ENCODE peak calls at places on chromosomes 11 and 22, in nine cellular contexts. Z is activated B cell treated with CpG ODN at 0.5 μM for 24 hours, B is epithelial cell of proximal tubule, P is cardiac fibroblast, K is H1, M is neural crest cell, J is fibroblast of pulmonary artery, E is fibroblast of villous mesenchyme, U is heart left ventricle. H is an unnamed sample.

GRCh38 chr22:21641417-21641794 is 696 bp upstream of the SDF2L1 start:
- DNase-seq in Z (no peak), B (peak; percentile 25), P (peak; percentile 65), K (peak; percentile 59), M (peak; percentile 57), J (peak; percentile 62), E (peak; percentile 66), U (no peak), H (no peak)

GRCh38 chr22:25051073-25051472 is 98.6 kb downstream of the KIAA1671 start:
- DNase-seq in Z (no peak), B (no peak), P (no peak), K (peak; percentile 59), M (no peak), J (no peak), E (no peak), U (no peak), H (no peak)

GRCh38 chr11:82675838-82676237 is 57.8 kb downstream of the FAM181B start:
- DNase-seq in Z (no peak), B (no peak), P (no peak), K (peak; percentile 50), M (no peak), J (no peak), E (no peak), U (no peak), H (no peak)

GRCh38 chr11:45146072-45147016 is at the start of gene PRDM11:
- DNase-seq in Z (no peak), B (no peak), P (peak; percentile 86), K (peak; percentile 65), M (peak; percentile 46), J (peak; percentile 79), E (peak; percentile 74), U (peak; percentile 46), H (peak; percentile 36)

GRCh38 chr22:44828193-44828592 is 75.8 kb downstream of the ARHGAP8 start:
- DNase-seq in Z (no peak), B (no peak), P (no peak), K (peak; percentile 88), M (peak; percentile 57), J (no peak), E (no peak), U (no peak), H (no peak)

GRCh38 chr11:123061403-123062157 is at the start of gene HSPA8:
- DNase-seq in Z (no peak), B (no peak), P (peak; percentile 70), K (no peak), M (no peak), J (peak; percentile 71), E (peak; percentile 74), U (peak; percentile 72), H (peak; percentile 24)

GRCh38 chr11:75627879-75628668 is 40.8 kb downstream of the MAP6 start:
- DNase-seq in Z (no peak), B (no peak), P (peak; percentile 7), K (no peak), M (no peak), J (peak; percentile 45), E (peak; percentile 18), U (no peak), H (no peak)

GRCh38 chr11:46916251-46916650 is 2.1 kb downstream of the LRP4 start:
- DNase-seq in Z (no peak), B (no peak), P (no peak), K (no peak), M (no peak), J (no peak), E (no peak), U (no peak), H (no peak)

GRCh38 chr22:46390652-46391301 is 55.3 kb downstream of the TRMU start:
- DNase-seq in Z (no peak), B (no peak), P (peak; percentile 69), K (no peak), M (no peak), J (peak; percentile 52), E (peak; percentile 52), U (peak; percentile 63), H (no peak)

GRCh38 chr11:47406896-47407745 is 1.3 kb upstream of the SLC39A13 start:
- DNase-seq in Z (no peak), B (no peak), P (peak; percentile 45), K (no peak), M (no peak), J (peak; percentile 41), E (peak; percentile 35), U (no peak), H (no peak)

GRCh38 chr11:2460540-2461252 is 15.9 kb downstream of the KCNQ1 start:
- DNase-seq in Z (no peak), B (no peak), P (no peak), K (peak; percentile 37), M (no peak), J (no peak), E (no peak), U (no peak), H (no peak)

GRCh38 chr22:37259540-37260029 is 15.5 kb upstream of the RAC2 start:
- DNase-seq in Z (no peak), B (no peak), P (peak; percentile 70), K (peak; percentile 67), M (peak; percentile 35), J (peak; percentile 72), E (peak; percentile 54), U (no peak), H (no peak)

GRCh38 chr11:113179181-113179701 is 135.1 kb upstream of the TTC12 start:
- DNase-seq in Z (no peak), B (no peak), P (no peak), K (no peak), M (no peak), J (no peak), E (no peak), U (no peak), H (no peak)

GRCh38 chr11:69934861-69935494 is 115.8 kb upstream of the FGF3 start:
- DNase-seq in Z (no peak), B (no peak), P (no peak), K (no peak), M (no peak), J (no peak), E (no peak), U (no peak), H (no peak)

GRCh38 chr11:67572747-67573419 is 10.7 kb upstream of the GSTP1 start:
- DNase-seq in Z (no peak), B (no peak), P (peak; percentile 65), K (no peak), M (peak; percentile 30), J (peak; percentile 65), E (peak; percentile 56), U (peak; percentile 45), H (peak; percentile 48)
- TF ChIP-seq CTCF in Z (no peak), B (peak; percentile 78), P (peak; percentile 77), K (peak; percentile 73), M (peak; percentile 87), J (peak; percentile 72), E (peak; percentile 74), U (peak; percentile 68), H (peak; percentile 90)

GRCh38 chr11:27699242-27699925 is 871 bp downstream of the BDNF start:
- DNase-seq in Z (no peak), B (no peak), P (peak; percentile 54), K (peak; percentile 60), M (peak; percentile 9), J (peak; percentile 58), E (peak; percentile 59), U (no peak), H (no peak)
- TF ChIP-seq CTCF in Z (no peak), B (no peak), P (no peak), K (no peak), M (peak; percentile 6), J (no peak), E (no peak), U (no peak), H (no peak)

DNA sequence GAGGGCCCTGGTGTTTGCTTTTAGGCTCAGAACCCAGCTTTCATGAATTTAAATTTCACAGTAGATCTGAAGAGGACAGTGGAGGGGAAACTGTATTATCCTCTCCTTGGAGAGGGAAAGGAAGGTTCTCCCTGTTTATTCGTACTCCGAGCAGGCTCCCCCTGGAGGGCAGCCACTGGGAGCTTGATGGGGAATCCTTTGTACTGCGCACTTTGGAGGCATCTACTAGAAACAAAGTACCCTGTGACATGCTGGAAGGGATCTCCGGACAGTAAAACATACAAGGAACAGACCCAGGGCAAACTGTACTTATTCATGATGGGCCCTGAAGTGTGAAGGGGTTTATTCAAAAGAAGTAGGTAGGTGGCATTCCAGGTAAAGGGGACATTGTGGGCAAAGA is 27.2 kb downstream of the NAV2 start:
- DNase-seq in Z (no peak), B (no peak), P (peak; percentile 41), K (peak; percentile 57), M (peak; percentile 18), J (peak; percentile 24), E (peak; percentile 11), U (no peak), H (no peak)
- TF ChIP-seq CTCF in Z (no peak), B (no peak), P (peak; percentile 39), K (peak; percentile 19), M (peak; percentile 46), J (peak; percentile 39), E (peak; percentile 38), U (no peak), H (peak; percentile 49)

DNA sequence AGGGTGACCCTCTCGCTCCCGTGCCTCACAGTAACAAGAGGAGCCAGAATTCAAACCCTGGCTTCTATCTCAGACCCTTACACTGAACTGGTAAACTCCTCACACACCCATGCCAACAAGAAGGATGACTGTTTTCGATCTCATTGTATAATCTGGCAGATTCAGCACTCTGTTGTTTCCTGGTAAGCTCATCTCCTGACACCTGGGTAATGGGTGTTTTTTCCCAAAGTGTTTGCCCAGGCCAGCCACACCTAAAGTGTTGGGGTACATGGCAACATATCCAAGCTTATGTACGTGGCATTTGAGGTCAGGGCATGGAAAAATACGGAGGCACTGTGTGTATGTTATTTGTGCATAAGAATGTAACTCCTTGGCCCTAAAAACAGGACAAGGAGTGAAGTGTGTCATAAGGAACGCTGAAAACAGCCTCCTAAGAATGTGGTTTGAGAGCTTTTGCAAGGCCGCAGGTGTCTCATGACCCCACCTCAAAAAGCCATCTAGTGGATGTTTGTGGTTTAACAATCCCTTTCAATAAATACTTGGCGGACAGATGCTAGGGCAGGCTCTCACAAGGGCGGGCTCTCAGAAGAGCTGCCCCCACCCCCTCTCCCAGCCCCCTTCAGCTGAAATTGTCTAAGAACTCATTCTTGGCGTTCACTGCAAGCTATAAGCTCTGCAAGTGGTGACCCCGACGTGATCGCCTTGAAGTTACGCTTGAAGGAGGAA is at the start of gene MS4A15:
- DNase-seq in Z (no peak), B (no peak), P (no peak), K (no peak), M (no peak), J (peak; percentile 24), E (peak; percentile 20), U (no peak), H (no peak)
- TF ChIP-seq CTCF in Z (no peak), B (peak; percentile 50), P (peak; percentile 34), K (peak; percentile 63), M (peak; percentile 63), J (peak; percentile 21), E (peak; percentile 26), U (no peak), H (peak; percentile 61)

DNA sequence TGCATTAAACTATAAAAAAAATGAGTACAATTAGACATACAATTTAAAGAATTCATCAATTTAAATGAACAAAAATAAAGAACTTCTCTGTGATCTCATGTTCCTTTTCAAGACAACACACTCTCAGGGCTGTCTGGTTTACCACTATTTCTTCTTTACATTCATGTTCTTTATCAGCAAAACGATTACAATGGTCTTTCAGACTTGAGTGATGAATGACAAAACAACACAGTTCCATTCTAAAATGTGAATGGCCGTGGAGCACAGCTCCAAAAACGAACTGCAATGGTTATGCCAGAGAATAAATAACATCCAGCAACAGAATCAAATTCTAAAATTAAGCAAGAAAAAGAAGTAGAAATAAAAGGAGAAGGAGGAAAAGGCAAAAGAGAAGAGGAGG is 113.1 kb downstream of the CADM1 start:
- DNase-seq in Z (no peak), B (no peak), P (no peak), K (no peak), M (no peak), J (no peak), E (no peak), U (no peak), H (no peak)
- TF ChIP-seq CTCF in Z (no peak), B (no peak), P (no peak), K (no peak), M (no peak), J (no peak), E (no peak), U (no peak), H (no peak)

GRCh38 chr11:23556163-23556750 is 696.0 kb upstream of the CCDC179 start:
- DNase-seq in Z (no peak), B (no peak), P (no peak), K (no peak), M (no peak), J (no peak), E (no peak), U (no peak), H (no peak)
- TF ChIP-seq CTCF in Z (no peak), B (no peak), P (no peak), K (no peak), M (no peak), J (no peak), E (no peak), U (no peak), H (no peak)

H was measured in progenitor cell of endocrine pancreas.